ENCODE peak calls at places on chromosomes 5 and 9, in six cellular contexts. F is CD4-positive, alpha-beta memory T cell; A is left lung; B is kidney; O is heart left ventricle; R is HCT116. H is an unnamed sample. For H3K4me1, the result is how much of the 10 kb centered on the place peaks cover.

GRCh38 chr5:56569576-56569975 is 245.8 kb upstream of the MAP3K1 start:
- DNase-seq in F (no peak), A (no peak), B (no peak), O (no peak), R (no peak), H (no peak)

GRCh38 chr9:134796882-134797281 is 83.7 kb upstream of the FCN2 start:
- DNase-seq in F (no peak), A (no peak), B (no peak), O (no peak), R (no peak), H (no peak)

GRCh38 chr9:78316151-78316892 is 19.4 kb downstream of the PSAT1 start:
- DNase-seq in F (no peak), A (no peak), B (no peak), O (no peak), R (no peak), H (no peak)

GRCh38 chr9:124660341-124660801 is 110.7 kb downstream of the NR6A1 start:
- DNase-seq in F (no peak), A (no peak), B (no peak), O (no peak), R (no peak), H (no peak)

GRCh38 chr9:34513567-34514214 is 9.1 kb downstream of the ENHO start:
- DNase-seq in F (no peak), A (no peak), B (no peak), O (no peak), R (no peak), H (no peak)

GRCh38 chr5:42887094-42887493 is 75.4 kb upstream of the SELENOP start:
- DNase-seq in F (no peak), A (peak), B (no peak), O (no peak), R (peak), H (no peak)

GRCh38 chr9:10339152-10339551 is 273.6 kb downstream of the PTPRD start:
- DNase-seq in F (no peak), A (no peak), B (no peak), O (no peak), R (no peak), H (no peak)

GRCh38 chr5:6660704-6661103 is 27.5 kb downstream of the SRD5A1 start:
- DNase-seq in F (no peak), A (no peak), B (no peak), O (no peak), R (no peak), H (no peak)

GRCh38 chr5:27524515-27524914 is 486.1 kb upstream of the CDH9 start:
- DNase-seq in F (no peak), A (no peak), B (no peak), O (no peak), R (no peak), H (no peak)

GRCh38 chr5:83097582-83098265 is 20.4 kb downstream of the XRCC4 start:
- DNase-seq in F (no peak), A (no peak), B (no peak), O (no peak), R (no peak), H (no peak)

GRCh38 chr9:120393386-120394057 is 186.4 kb downstream of the CDK5RAP2 start:
- DNase-seq in F (no peak), A (no peak), B (no peak), O (no peak), R (no peak), H (no peak)

GRCh38 chr5:16540421-16540820 is 74.8 kb upstream of the ZNF622 start:
- DNase-seq in F (no peak), A (no peak), B (no peak), O (no peak), R (no peak), H (no peak)

GRCh38 chr5:131167615-131168014 is 2.6 kb upstream of the HINT1 start:
- DNase-seq in F (no peak), A (no peak), B (no peak), O (no peak), R (no peak), H (no peak)

GRCh38 chr5:107717816-107718215 is 47.1 kb upstream of the EFNA5 start:
- DNase-seq in F (no peak), A (no peak), B (no peak), O (no peak), R (no peak), H (no peak)

GRCh38 chr5:20230010-20230409 is 242.0 kb upstream of the CDH18 start:
- DNase-seq in F (no peak), A (no peak), B (no peak), O (no peak), R (no peak), H (no peak)

GRCh38 chr9:92609142-92609500 is 60.8 kb downstream of the IPPK start:
- DNase-seq in F (no peak), A (no peak), B (no peak), O (no peak), R (no peak), H (no peak)

GRCh38 chr9:92612292-92612691 is 57.6 kb downstream of the IPPK start:
- DNase-seq in F (no peak), A (no peak), B (no peak), O (no peak), R (no peak), H (no peak)

GRCh38 chr9:92611621-92612275 is 58.2 kb downstream of the IPPK start:
- DNase-seq in F (no peak), A (no peak), B (no peak), O (no peak), R (no peak), H (no peak)

GRCh38 chr9:92612816-92613215 is 57.1 kb downstream of the IPPK start:
- DNase-seq in F (no peak), A (no peak), B (no peak), O (no peak), R (no peak), H (no peak)

DNA sequence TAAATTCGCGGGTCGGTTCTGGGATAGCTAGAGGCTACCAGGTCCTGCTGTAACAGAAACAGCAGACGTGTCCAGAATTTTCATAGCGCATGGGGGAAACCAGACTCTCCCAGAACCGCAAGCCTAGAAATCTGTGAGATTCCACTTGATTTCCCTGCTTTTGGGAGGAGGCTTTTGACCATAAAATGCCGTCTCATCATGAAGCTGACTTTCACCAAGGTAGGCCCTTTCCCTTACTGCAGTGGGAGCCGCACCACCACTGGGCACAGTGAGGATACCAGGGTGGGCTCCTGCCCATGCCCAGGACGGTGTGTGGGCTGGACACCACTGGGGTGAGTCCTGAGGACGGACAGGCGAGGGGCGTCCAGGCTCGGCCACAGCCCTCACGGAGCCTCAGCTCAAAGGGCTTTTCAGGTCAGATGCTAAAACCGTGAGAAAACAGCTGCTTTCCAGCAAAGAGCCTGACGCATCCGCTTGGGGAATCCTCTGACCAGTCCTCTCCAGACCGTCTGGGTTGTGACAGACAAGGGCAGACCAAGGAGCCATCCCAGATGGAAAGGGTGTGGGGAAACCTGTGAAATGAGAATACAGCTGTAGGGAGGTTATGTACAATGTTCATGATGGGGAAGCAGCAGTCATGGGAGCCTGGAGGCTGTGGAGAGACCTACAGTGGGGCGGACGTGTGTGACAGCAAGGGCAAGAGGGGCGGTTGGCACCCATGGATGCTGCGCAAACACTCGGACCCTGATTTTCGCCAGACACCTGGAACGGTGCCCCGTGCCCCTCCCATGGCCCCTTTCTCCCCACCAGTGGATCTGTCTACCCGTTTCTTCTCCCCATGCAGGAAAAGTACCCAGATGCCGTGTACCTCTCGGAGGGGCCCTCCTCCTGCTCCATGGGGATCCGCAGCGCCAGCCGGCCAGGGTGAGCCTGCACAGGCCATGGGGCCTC is 59.2 kb downstream of the IPPK start:
- DNase-seq in F (no peak), A (no peak), B (no peak), O (peak), R (no peak), H (no peak)
- H3K4me1 ChIP-seq in F (under half), A (under half), B (under half), O (under half), R (under half), H (under half)

GRCh38 chr9:129077236-129077635 is 3.7 kb upstream of the DOLPP1 start:
- DNase-seq in F (no peak), A (no peak), B (no peak), O (peak), R (no peak), H (no peak)

GRCh38 chr9:129080312-129080607 is 651 bp upstream of the DOLPP1 start:
- DNase-seq in F (no peak), A (no peak), B (no peak), O (no peak), R (no peak), H (no peak)

GRCh38 chr9:129079829-129080228 is 1.1 kb upstream of the DOLPP1 start:
- DNase-seq in F (no peak), A (no peak), B (no peak), O (no peak), R (no peak), H (no peak)

GRCh38 chr9:129080608-129081387 is at the start of gene DOLPP1:
- DNase-seq in F (peak), A (peak), B (peak), O (peak), R (peak), H (peak)

DNA sequence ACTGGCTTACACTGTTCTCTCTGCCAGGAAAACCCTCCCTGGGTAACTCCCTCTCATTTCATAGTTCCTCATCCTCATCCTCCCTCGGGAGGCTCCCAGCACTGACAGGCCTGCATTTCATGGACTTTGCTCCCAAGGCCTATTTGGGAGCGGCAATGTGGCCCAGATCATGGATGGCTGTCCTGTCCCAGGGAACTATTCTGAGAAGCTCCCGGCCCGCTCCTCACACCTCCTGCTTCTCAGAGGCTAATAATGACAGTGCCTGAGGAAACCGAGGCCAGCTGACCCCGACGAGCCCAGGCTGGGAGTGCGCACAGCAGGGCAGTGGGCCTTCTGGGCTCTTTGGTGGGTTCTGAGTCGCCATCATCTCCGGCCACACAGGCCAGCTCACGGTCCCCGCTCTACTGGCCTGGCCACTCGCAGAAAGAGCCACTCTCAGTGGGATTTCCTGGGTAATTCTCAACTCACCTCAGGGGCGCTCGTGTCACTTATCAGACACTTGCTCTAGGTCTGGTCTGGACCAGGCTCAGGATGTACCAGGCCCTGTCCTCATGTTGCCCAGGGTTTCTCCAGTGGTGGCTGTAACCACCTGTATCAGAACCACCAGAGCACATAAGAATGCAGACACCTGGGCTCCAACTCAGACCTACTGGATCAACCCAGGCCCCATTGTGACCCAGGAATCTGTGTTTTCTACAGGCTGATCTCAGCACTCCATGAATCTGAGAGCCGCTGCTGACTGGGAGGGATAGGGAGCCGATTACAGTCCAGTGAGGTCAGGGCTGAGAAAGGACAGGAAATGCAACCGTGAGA is 2.0 kb upstream of the DOLPP1 start:
- DNase-seq in F (no peak), A (no peak), B (no peak), O (peak), R (no peak), H (no peak)
- H3K4me1 ChIP-seq in F (under half), A (under half), B (under half), O (under half), R (under half), H (under half)

GRCh38 chr5:38292228-38292627 is 33.9 kb downstream of the EGFLAM start:
- DNase-seq in F (no peak), A (no peak), B (no peak), O (no peak), R (no peak), H (no peak)
- H3K4me1 ChIP-seq in F (under half), A (under half), B (under half), O (under half), R (under half), H (under half)

GRCh38 chr5:150404121-150404990 is 8.4 kb downstream of the CD74 start:
- DNase-seq in F (no peak), A (no peak), B (no peak), O (no peak), R (no peak), H (no peak)

GRCh38 chr5:150406120-150407096 is 6.3 kb downstream of the CD74 start:
- DNase-seq in F (no peak), A (no peak), B (peak), O (no peak), R (no peak), H (no peak)

GRCh38 chr5:150409638-150410523 is 2.8 kb downstream of the CD74 start:
- DNase-seq in F (peak), A (peak), B (peak), O (peak), R (peak), H (peak)

GRCh38 chr5:150404991-150405816 is 7.5 kb downstream of the CD74 start:
- DNase-seq in F (no peak), A (no peak), B (no peak), O (no peak), R (no peak), H (no peak)

GRCh38 chr5:150407097-150407720 is 5.5 kb downstream of the CD74 start:
- DNase-seq in F (no peak), A (no peak), B (peak), O (no peak), R (no peak), H (no peak)
- H3K4me1 ChIP-seq in F (under half), A (under half), B (under half), O (under half), R (under half), H (under half)

GRCh38 chr9:68458918-68459317 is 81.8 kb downstream of the TMEM252 start:
- DNase-seq in F (no peak), A (no peak), B (no peak), O (no peak), R (no peak), H (no peak)
- H3K4me1 ChIP-seq in F (under half), A (under half), B (under half), O (half or more), R (under half), H (under half)

DNA sequence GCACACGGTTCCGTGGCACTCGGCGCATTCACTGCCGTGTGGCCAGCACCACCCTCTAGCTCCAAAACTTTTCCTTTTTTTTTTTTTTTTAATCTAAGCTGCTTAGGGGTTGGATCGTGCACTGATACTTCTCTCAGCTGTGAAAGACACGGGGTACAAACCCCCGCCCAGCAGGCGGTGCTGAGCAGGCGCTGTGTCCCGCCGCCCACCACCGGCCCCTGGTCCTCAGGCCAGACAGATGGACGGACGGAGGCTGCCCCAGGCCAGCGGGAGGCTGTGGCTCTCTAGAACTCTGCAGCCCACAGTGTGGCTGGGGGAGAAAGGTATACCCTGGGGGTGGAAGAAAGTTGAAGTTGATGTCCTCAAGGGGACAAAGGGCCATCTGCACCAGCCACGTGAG is 6.2 kb downstream of the AGPAT2 start:
- DNase-seq in F (no peak), A (no peak), B (no peak), O (no peak), R (no peak), H (no peak)
- H3K4me1 ChIP-seq in F (under half), A (under half), B (under half), O (half or more), R (under half), H (under half)

GRCh38 chr5:74501674-74502478 is 138.7 kb downstream of the ENC1 start:
- DNase-seq in F (no peak), A (no peak), B (no peak), O (no peak), R (no peak), H (no peak)

GRCh38 chr5:74499236-74499635 is 141.3 kb downstream of the ENC1 start:
- DNase-seq in F (no peak), A (no peak), B (no peak), O (no peak), R (no peak), H (no peak)

GRCh38 chr5:74502479-74502950 is 138.0 kb downstream of the ENC1 start:
- DNase-seq in F (no peak), A (no peak), B (no peak), O (no peak), R (no peak), H (no peak)

GRCh38 chr5:74497706-74498105 is 142.8 kb downstream of the ENC1 start:
- DNase-seq in F (no peak), A (no peak), B (no peak), O (no peak), R (no peak), H (no peak)

DNA sequence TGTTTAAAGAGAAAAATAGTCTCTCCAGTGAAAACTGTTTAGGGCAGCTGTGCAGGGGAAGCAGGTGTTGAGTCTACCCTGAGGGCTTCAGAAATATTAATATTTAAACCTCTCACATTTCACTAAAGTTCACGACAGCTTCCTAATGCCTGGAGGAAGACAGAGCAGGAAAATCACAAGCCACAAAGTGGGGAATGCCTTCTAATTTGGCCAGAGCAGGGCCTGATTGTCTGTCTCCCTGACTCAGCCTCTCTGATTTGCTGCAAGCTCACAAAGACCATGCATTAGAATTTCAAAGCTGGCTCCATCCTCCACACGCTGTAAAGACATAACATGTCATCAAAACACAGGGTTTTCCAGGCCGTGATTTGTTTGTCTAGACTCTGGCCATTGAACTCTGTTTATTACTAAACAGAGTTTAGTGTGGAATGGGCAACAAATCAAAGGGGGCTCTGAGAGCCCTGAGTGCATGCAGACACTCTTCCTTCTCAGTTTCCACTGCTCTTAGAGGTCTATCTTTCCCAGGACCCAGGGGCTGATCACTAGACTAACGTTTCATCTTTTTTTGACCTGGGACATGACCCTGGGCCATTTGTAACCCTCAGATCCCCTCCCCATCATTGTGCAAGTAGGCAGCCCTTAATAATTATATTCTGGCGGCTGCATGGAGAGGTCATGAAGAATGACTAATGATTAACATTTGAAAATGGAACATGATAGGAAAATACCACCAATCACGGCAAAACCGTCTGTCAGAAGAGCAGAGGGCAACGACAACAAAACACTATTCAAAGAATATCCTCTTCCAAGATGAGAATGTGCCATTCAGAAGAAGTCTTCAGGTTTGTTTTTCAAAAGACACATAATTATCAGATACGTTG is 140.3 kb downstream of the ENC1 start:
- DNase-seq in F (no peak), A (no peak), B (no peak), O (no peak), R (no peak), H (no peak)
- H3K4me1 ChIP-seq in F (under half), A (under half), B (under half), O (under half), R (under half), H (under half)